ENCODE peak calls at places on chromosomes 16 and 17, in seven cellular contexts. T is uterus, G is tibial nerve, L is gastrocnemius medialis, W is ovary, M is heart left ventricle, R is body of pancreas. X is an unnamed sample. For H3K27me3, the result is how much of the 10 kb centered on the place peaks cover.

GRCh38 chr17:7839890-7840260 is 5.9 kb downstream of the KDM6B start:
- DNase-seq in T (no peak), L (no peak), R (no peak), M (no peak), G (no peak), W (no peak), X (no peak)

GRCh38 chr17:48510761-48511604 is 19.8 kb downstream of the HOXB1 start:
- DNase-seq in L (no peak), G (no peak), R (no peak), M (no peak), W (no peak), T (no peak), X (no peak)

GRCh38 chr17:46147167-46147749 is 46.0 kb downstream of the KANSL1 start:
- DNase-seq in T (no peak), G (no peak), R (no peak), M (no peak), L (no peak), W (no peak), X (no peak)

GRCh38 chr16:87602005-87602790 is at the start of gene JPH3:
- DNase-seq in G (no peak), M (no peak), W (no peak), T (no peak), R (no peak), L (no peak), X (no peak)

GRCh38 chr16:57484515-57485005 is 1.7 kb downstream of the DOK4 start:
- DNase-seq in G (no peak), R (no peak), T (no peak), M (no peak), W (no peak), L (no peak), X (no peak)

GRCh38 chr16:1862394-1862793 is 9.6 kb downstream of the MEIOB start:
- DNase-seq in L (no peak), M (no peak), G (no peak), R (no peak), T (no peak), W (no peak), X (no peak)

GRCh38 chr16:23310217-23310616 is 8.1 kb downstream of the SCNN1B start:
- DNase-seq in T (no peak), R (no peak), M (no peak), L (no peak), G (no peak), W (no peak), X (no peak)

GRCh38 chr17:69552986-69553667 is 138.6 kb downstream of the MAP2K6 start:
- DNase-seq in L (no peak), W (no peak), M (no peak), R (no peak), G (no peak), T (no peak), X (no peak)

GRCh38 chr16:14523632-14524031 is 106.4 kb downstream of the PARN start:
- DNase-seq in R (no peak), G (no peak), W (no peak), L (no peak), T (no peak), M (no peak), X (no peak)

GRCh38 chr16:80198265-80198994 is 342.4 kb upstream of the DYNLRB2 start:
- DNase-seq in G (no peak), T (no peak), L (no peak), R (no peak), W (no peak), M (no peak), X (no peak)

GRCh38 chr16:64292953-64293352 is 828.9 kb downstream of the CDH11 start:
- DNase-seq in M (no peak), R (no peak), G (no peak), W (no peak), L (no peak), T (no peak), X (no peak)

GRCh38 chr17:17079761-17080160 is 37.5 kb downstream of the MPRIP start:
- DNase-seq in T (peak), G (peak), L (no peak), W (peak), R (peak), M (peak), X (no peak)

GRCh38 chr16:27678955-27679354 is 129.0 kb downstream of the KATNIP start:
- DNase-seq in M (no peak), W (no peak), G (no peak), L (no peak), R (no peak), T (no peak), X (no peak)

GRCh38 chr17:62592305-62593099 is 35.0 kb upstream of the MRC2 start:
- DNase-seq in G (no peak), W (no peak), L (no peak), M (no peak), R (no peak), T (no peak), X (no peak)

GRCh38 chr16:71628810-71629209 is 2.8 kb downstream of the MARVELD3 start:
- DNase-seq in L (no peak), M (no peak), T (no peak), R (peak), W (no peak), G (no peak), X (no peak)

GRCh38 chr17:59901604-59902003 is 8.7 kb downstream of the RPS6KB1 start:
- DNase-seq in M (no peak), W (no peak), L (no peak), R (no peak), G (no peak), T (no peak), X (no peak)

GRCh38 chr16:60274431-60275017 is 1540.4 kb upstream of the GOT2 start:
- DNase-seq in L (no peak), T (no peak), G (no peak), W (no peak), R (no peak), M (no peak), X (no peak)

GRCh38 chr17:62995377-62995885 is 29.4 kb downstream of the TANC2 start:
- DNase-seq in R (peak), T (no peak), M (no peak), W (no peak), L (no peak), G (no peak), X (no peak)

GRCh38 chr16:50152386-50152806 is 710 bp upstream of the TENT4B start:
- DNase-seq in T (peak), W (no peak), G (no peak), L (peak), M (no peak), R (peak), X (no peak)

GRCh38 chr17:80872999-80873951 is 118.4 kb upstream of the CHMP6 start:
- DNase-seq in T (no peak), R (no peak), L (peak), W (peak), G (no peak), M (no peak), X (no peak)

GRCh38 chr16:85262558-85263196 is 150.4 kb upstream of the CIBAR2 start:
- DNase-seq in R (no peak), G (no peak), M (no peak), W (no peak), L (no peak), T (no peak), X (no peak)

GRCh38 chr16:74899786-74900185 is 85.1 kb downstream of the WDR59 start:
- DNase-seq in M (no peak), G (no peak), R (no peak), W (no peak), T (no peak), L (no peak), X (no peak)

GRCh38 chr17:14203392-14203791 is 33.3 kb downstream of the CDRT15 start:
- DNase-seq in T (no peak), R (no peak), W (no peak), G (no peak), L (no peak), M (no peak), X (no peak)

GRCh38 chr16:29820271-29820701 is at the start of gene MVP:
- DNase-seq in L (peak), T (peak), W (peak), R (peak), M (peak), G (peak), X (no peak)

GRCh38 chr17:1713160-1713877 is 3.1 kb upstream of the TLCD2 start:
- DNase-seq in R (no peak), L (no peak), M (no peak), W (no peak), G (no peak), T (no peak), X (no peak)

GRCh38 chr17:32136856-32137255 is 5.4 kb upstream of the RHOT1 start:
- DNase-seq in T (no peak), W (no peak), R (no peak), L (no peak), M (no peak), G (no peak), X (no peak)

GRCh38 chr17:48456584-48456983 is 26.6 kb upstream of the SKAP1 start:
- DNase-seq in L (no peak), R (no peak), T (no peak), W (no peak), G (no peak), M (no peak), X (no peak)

GRCh38 chr17:69335018-69335417 is 8.1 kb upstream of the ABCA5 start:
- DNase-seq in G (no peak), W (no peak), R (no peak), M (no peak), T (no peak), L (no peak), X (no peak)

GRCh38 chr16:17773698-17774101 is 302.9 kb upstream of the XYLT1 start:
- DNase-seq in T (no peak), W (no peak), R (no peak), L (no peak), M (no peak), G (peak), X (no peak)

GRCh38 chr16:23423496-23424049 is 29.4 kb downstream of the COG7 start:
- DNase-seq in G (peak), L (peak), M (peak), T (peak), W (peak), R (peak), X (peak)

GRCh38 chr17:20121359-20122235 is 112.4 kb downstream of the SPECC1 start:
- DNase-seq in T (peak), R (peak), G (peak), W (peak), L (no peak), M (peak), X (no peak)

GRCh38 chr17:79819085-79819484 is 20.2 kb downstream of the CBX4 start:
- DNase-seq in T (no peak), L (no peak), W (no peak), M (no peak), R (no peak), G (no peak), X (no peak)

GRCh38 chr17:48374650-48375230 is 55.3 kb downstream of the SKAP1 start:
- DNase-seq in R (peak), M (no peak), W (no peak), G (peak), L (no peak), T (no peak), X (no peak)

GRCh38 chr17:44001461-44001920 is 2.9 kb upstream of the NAGS start:
- DNase-seq in L (no peak), M (no peak), R (no peak), W (no peak), G (no peak), T (no peak), X (no peak)

GRCh38 chr17:44000871-44001460 is 3.5 kb upstream of the NAGS start:
- DNase-seq in W (no peak), R (no peak), G (no peak), M (no peak), T (no peak), L (no peak), X (no peak)

GRCh38 chr17:44000141-44000860 is 4.1 kb upstream of the NAGS start:
- DNase-seq in R (no peak), T (no peak), L (no peak), W (no peak), G (no peak), M (no peak), X (no peak)

GRCh38 chr17:44004077-44004760 is at the start of gene NAGS:
- DNase-seq in R (no peak), T (no peak), M (no peak), W (peak), G (no peak), L (no peak), X (no peak)

DNA sequence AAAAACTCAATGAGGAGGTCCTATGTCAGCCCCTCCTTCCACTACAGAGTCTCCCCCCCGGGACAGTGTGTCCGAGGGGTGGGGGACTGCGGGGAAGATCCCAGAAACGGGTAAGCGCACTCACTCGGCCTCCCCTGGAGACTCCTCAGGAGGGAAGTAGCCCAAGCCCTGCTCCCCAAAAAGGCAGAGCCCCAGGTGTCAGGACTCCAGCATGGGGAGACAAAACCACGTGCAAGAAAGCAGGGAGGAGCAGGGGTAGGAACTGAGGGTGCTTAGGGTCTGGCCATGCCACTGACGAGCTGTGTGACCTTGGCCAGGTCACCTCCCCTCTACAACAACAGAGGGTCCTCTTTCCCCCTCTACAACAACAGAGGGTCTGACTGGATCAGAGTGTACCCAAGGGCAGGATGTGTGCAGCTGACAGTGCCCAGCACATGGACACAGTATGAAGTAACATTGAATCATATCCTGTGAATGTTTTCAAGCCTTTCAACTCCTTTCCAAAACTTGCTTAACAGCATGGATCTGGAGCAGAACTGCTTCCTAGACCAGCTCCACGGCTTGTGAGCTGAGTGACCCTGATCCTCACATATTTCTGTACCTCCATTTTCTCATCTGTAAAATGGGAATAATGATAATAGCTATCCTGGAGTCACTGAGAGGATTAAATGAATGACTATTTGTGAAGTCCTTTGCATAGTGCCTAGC is 2.1 kb upstream of the NAGS start:
- DNase-seq in G (no peak), L (no peak), R (no peak), M (no peak), W (no peak), T (no peak), X (no peak)
- TF ChIP-seq POLR2A in G (no peak), L (no peak), R (no peak), M (no peak), W (no peak), T (no peak), X (no peak)

DNA sequence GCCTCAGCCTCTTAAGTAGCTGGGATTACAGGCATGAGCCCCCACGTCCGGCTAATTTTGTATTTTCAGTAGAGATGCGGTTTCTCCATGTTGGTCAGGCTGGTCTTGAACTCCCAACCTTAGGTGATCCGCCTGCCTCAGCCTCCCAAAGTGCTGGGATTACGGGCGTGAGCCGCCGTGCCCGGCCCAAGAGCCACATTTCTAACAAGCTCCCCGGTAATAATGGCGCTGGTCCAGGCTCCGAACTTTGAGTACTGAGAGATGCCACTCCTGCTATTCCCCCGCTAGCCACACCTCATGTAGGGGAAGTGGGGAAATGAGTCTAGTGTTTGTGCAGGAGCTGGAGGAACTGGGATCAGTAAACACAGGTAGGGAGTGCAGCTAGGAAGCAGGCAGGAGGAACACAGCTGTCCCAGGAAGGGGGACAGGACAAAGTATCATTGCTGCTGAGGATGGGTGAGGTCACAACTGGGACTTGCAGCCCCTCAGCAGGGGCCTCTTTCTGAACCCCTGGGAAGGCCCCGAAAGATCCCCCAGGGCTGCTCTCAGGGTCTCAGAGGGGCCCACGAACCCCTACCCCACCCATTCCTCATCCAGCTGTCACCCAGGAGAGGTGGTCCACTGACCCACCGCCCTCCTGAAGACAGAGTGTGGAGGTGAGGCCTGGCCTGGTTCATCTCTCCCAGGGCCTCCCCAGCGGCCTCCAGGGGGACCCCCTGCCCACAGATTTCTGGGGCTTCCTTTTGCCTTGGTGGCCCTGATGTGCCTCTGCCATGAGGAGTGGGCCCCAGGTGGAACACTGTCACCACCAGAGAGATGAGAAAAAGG is 3.7 kb upstream of the KREMEN2 start:
- DNase-seq in L (no peak), T (no peak), R (no peak), W (no peak), G (no peak), M (no peak), X (no peak)
- H3K27me3 ChIP-seq in L (half or more), T (under half), R (under half), W (under half), G (under half), M (under half), X (half or more)

GRCh38 chr16:88871730-88872416 is 5.4 kb upstream of the PABPN1L start:
- DNase-seq in M (no peak), T (no peak), R (no peak), W (no peak), L (no peak), G (no peak), X (no peak)
- TF ChIP-seq POLR2A in M (no peak), T (no peak), R (no peak), W (no peak), L (no peak), G (no peak), X (no peak)

DNA sequence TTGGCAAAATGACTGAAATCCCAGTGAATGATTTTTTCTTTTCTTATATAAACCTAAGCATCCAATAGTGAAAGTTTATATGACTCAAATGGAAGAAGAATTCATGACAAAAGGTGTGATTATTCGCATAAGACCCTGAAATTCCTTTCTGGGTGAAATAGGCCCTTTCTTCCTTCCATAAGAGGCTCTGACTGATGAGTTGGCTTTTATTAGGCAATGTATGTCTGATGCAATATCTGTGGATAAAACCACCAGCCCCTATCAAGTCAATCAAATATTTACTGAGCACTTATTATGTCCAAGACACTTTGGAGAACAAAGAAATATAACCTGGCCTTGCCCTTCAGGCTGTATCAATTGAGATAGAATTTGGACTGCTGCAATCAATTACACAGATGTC is 316.6 kb downstream of the CDH13 start:
- DNase-seq in M (no peak), R (no peak), L (no peak), G (no peak), W (no peak), T (no peak), X (no peak)
- H3K27me3 ChIP-seq in M (under half), R (under half), L (under half), G (under half), W (under half), T (under half), X (under half)